ENCODE peak calls at places on chromosomes 4 and X, in eight cellular contexts. M is MG63, W is COR-L47, J is T-helper 2 cell, D is upper lobe of right lung, E is G401, N is psoas muscle, B is GM23248. P is an unnamed sample.

GRCh38 chrX:123959281-123960063 is 2.0 kb upstream of the STAG2 start:
- DNase-seq in M (peak), W (peak), J (no peak), D (peak), E (peak), N (peak), B (peak), P (peak)

GRCh38 chrX:72081605-72082320 is 50.0 kb downstream of the RTL5 start:
- DNase-seq in M (no peak), W (no peak), J (no peak), D (no peak), E (no peak), N (no peak), B (no peak), P (no peak)

GRCh38 chr4:79574741-79575451 is 166.9 kb upstream of the GK2 start:
- DNase-seq in M (no peak), W (no peak), J (no peak), D (no peak), E (no peak), N (no peak), B (no peak), P (no peak)

GRCh38 chrX:71107245-71107644 is 705 bp upstream of the CXorf65 start:
- DNase-seq in M (no peak), W (no peak), J (no peak), D (no peak), E (no peak), N (no peak), B (no peak), P (no peak)

GRCh38 chr4:113052379-113052951 is 3.0 kb downstream of the ANK2 start:
- DNase-seq in M (peak), W (no peak), J (peak), D (no peak), E (peak), N (no peak), B (peak), P (peak)

GRCh38 chr4:184253072-184253420 is 35.4 kb upstream of the ENPP6 start:
- DNase-seq in M (no peak), W (no peak), J (no peak), D (no peak), E (no peak), N (no peak), B (no peak), P (no peak)

GRCh38 chrX:29962061-29962460 is 253.3 kb upstream of the MAGEB2 start:
- DNase-seq in M (no peak), W (no peak), J (no peak), D (no peak), E (no peak), N (no peak), B (no peak), P (no peak)

GRCh38 chrX:33086886-33087285 is 124.5 kb downstream of the DMD start:
- DNase-seq in M (no peak), W (no peak), J (no peak), D (no peak), E (no peak), N (no peak), B (no peak), P (no peak)

GRCh38 chrX:74536142-74537010 is 78.0 kb downstream of the RLIM start:
- DNase-seq in M (peak), W (peak), J (peak), D (peak), E (peak), N (peak), B (peak), P (peak)

GRCh38 chr4:36420111-36420679 is 138.8 kb downstream of the DTHD1 start:
- DNase-seq in M (no peak), W (no peak), J (no peak), D (no peak), E (no peak), N (no peak), B (no peak), P (no peak)

GRCh38 chrX:105876658-105877057 is 54.3 kb downstream of the NRK start:
- DNase-seq in M (no peak), W (no peak), J (no peak), D (no peak), E (no peak), N (no peak), B (no peak), P (peak)

GRCh38 chr4:93199492-93199891 is 629.1 kb upstream of the ATOH1 start:
- DNase-seq in M (no peak), W (peak), J (no peak), D (no peak), E (peak), N (no peak), B (peak), P (peak)

GRCh38 chr4:76987153-76987562 is 37.6 kb downstream of the SEPTIN11 start:
- DNase-seq in M (peak), W (no peak), J (no peak), D (no peak), E (no peak), N (peak), B (peak), P (peak)

GRCh38 chr4:2193321-2193720 is 48.6 kb downstream of the HAUS3 start:
- DNase-seq in M (no peak), W (no peak), J (no peak), D (no peak), E (no peak), N (no peak), B (no peak), P (no peak)

GRCh38 chrX:49884290-49884862 is 5.1 kb downstream of the USP27X start:
- DNase-seq in M (peak), W (peak), J (peak), D (peak), E (peak), N (peak), B (peak), P (peak)

GRCh38 chrX:43813898-43814297 is 68.4 kb downstream of the MAOB start:
- DNase-seq in M (peak), W (no peak), J (peak), D (no peak), E (peak), N (no peak), B (peak), P (peak)

GRCh38 chr4:87967193-87967592 is 8.3 kb upstream of the SPP1 start:
- DNase-seq in M (peak), W (no peak), J (no peak), D (no peak), E (no peak), N (peak), B (no peak), P (peak)

GRCh38 chr4:121411151-121411744 is 30.4 kb upstream of the QRFPR start:
- DNase-seq in M (no peak), W (no peak), J (no peak), D (no peak), E (no peak), N (no peak), B (no peak), P (no peak)